ENCODE peak calls at places on chromosomes 11 and 22, in ten cellular contexts. G, J, S, T, F, I, R, C, Z and H are unnamed samples.

GRCh38 chr11:115153135-115153534 is 351.1 kb downstream of the CADM1 start:
- DNase-seq in F (no peak), G (no peak), S (no peak), I (peak; percentile 0), J (no peak), Z (no peak), T (no peak), C (no peak), R (no peak), H (no peak)

GRCh38 chr11:112364962-112365481 is 104.4 kb upstream of the PLET1 start:
- DNase-seq in C (no peak), F (no peak), T (peak; percentile 93), I (no peak), J (no peak), Z (peak; percentile 97), R (no peak), S (no peak), G (no peak), H (no peak)

GRCh38 chr22:20432244-20432686 is 5.4 kb downstream of the SCARF2 start:
- DNase-seq in T (no peak), F (no peak), J (peak; percentile 25), G (no peak), C (no peak), Z (no peak), R (no peak), S (no peak), I (no peak), H (no peak)

GRCh38 chr11:83990160-83990733 is 704.1 kb upstream of the CCDC90B start:
- DNase-seq in F (no peak), S (peak; percentile 24), Z (no peak), T (peak; percentile 5), C (no peak), R (no peak), I (no peak), J (no peak), G (no peak), H (no peak)

GRCh38 chr11:117478126-117478856 is 150.6 kb downstream of the CEP164 start:
- DNase-seq in F (no peak), T (no peak), G (no peak), J (no peak), Z (no peak), I (no peak), S (no peak), R (no peak), C (no peak), H (no peak)

GRCh38 chr11:10909141-10909883 is 51.5 kb upstream of the ZBED5 start:
- DNase-seq in T (peak; percentile 59), F (no peak), S (no peak), G (no peak), R (no peak), Z (peak; percentile 77), J (no peak), I (no peak), C (no peak), H (no peak)

GRCh38 chr11:60955566-60955965 is 3.6 kb upstream of the SLC15A3 start:
- DNase-seq in F (no peak), T (no peak), R (no peak), Z (no peak), S (no peak), G (no peak), J (no peak), I (no peak), C (no peak), H (no peak)

GRCh38 chr11:43923327-43924111 is 18.9 kb upstream of the C11orf96 start:
- DNase-seq in T (peak; percentile 78), Z (peak; percentile 67), J (no peak), G (no peak), S (peak; percentile 70), I (no peak), C (no peak), F (no peak), R (no peak), H (no peak)

GRCh38 chr22:27507066-27507715 is 294.4 kb downstream of the MN1 start:
- DNase-seq in F (no peak), T (no peak), J (no peak), I (no peak), R (no peak), S (no peak), G (no peak), Z (peak; percentile 50), C (no peak), H (no peak)

GRCh38 chr11:46293616-46294015 is 16.2 kb downstream of the CREB3L1 start:
- DNase-seq in Z (peak; percentile 98), G (no peak), T (peak; percentile 98), I (no peak), F (no peak), C (no peak), S (peak; percentile 15), R (no peak), J (no peak), H (no peak)

GRCh38 chr22:21636629-21637218 is 4.2 kb downstream of the CCDC116 start:
- DNase-seq in T (no peak), I (no peak), C (no peak), Z (no peak), G (no peak), J (no peak), S (no peak), F (no peak), R (no peak), H (no peak)